ENCODE peak calls at places on chromosome 7, in five cellular contexts. E, L, X, M and Y are unnamed samples.

GRCh38 chr7:142357953-142358520 is 100.2 kb upstream of the PRSS58 start:
- DNase-seq in L (peak), M (peak), E (no peak), X (peak), Y (peak)

GRCh38 chr7:123773499-123773898 is 24.7 kb upstream of the WASL start:
- DNase-seq in E (no peak), M (no peak), X (no peak), L (no peak), Y (no peak)

GRCh38 chr7:26397326-26397725 is 105.7 kb downstream of the SNX10 start:
- DNase-seq in M (no peak), E (no peak), X (no peak), L (peak), Y (no peak)

GRCh38 chr7:112202819-112203218 is 3.4 kb downstream of the DOCK4 start:
- DNase-seq in L (no peak), X (peak), E (peak), M (no peak), Y (no peak)

GRCh38 chr7:157046681-157047080 is 36.2 kb upstream of the MNX1 start:
- DNase-seq in E (no peak), X (no peak), L (no peak), M (peak), Y (no peak)

GRCh38 chr7:92691578-92691977 is 101.4 kb upstream of the FAM133B start:
- DNase-seq in X (no peak), L (no peak), E (no peak), M (peak), Y (peak)

GRCh38 chr7:25048444-25048834 is 68.5 kb upstream of the OSBPL3 start:
- DNase-seq in M (no peak), X (no peak), E (no peak), L (no peak), Y (no peak)

GRCh38 chr7:74483402-74484336 is 30.0 kb downstream of the GTF2IRD1 start:
- DNase-seq in X (no peak), E (no peak), M (peak), L (no peak), Y (no peak)

GRCh38 chr7:47719675-47720074 is 137.8 kb upstream of the TNS3 start:
- DNase-seq in X (no peak), E (no peak), L (no peak), M (no peak), Y (no peak)

GRCh38 chr7:150357277-150357676 is 11.3 kb upstream of the REPIN1 start:
- DNase-seq in M (no peak), L (peak), E (peak), X (peak), Y (peak)

GRCh38 chr7:2872296-2872874 is 28.3 kb upstream of the GNA12 start:
- DNase-seq in X (no peak), M (no peak), L (no peak), E (no peak), Y (no peak)

GRCh38 chr7:5424689-5425506 is 1.3 kb upstream of the TNRC18 start:
- DNase-seq in E (no peak), X (no peak), M (no peak), L (peak), Y (peak)

GRCh38 chr7:114530074-114530611 is 115.5 kb downstream of the FOXP2 start:
- DNase-seq in E (no peak), X (no peak), L (no peak), M (peak), Y (peak)

GRCh38 chr7:50412958-50413357 is 37.2 kb downstream of the FIGNL1 start:
- DNase-seq in E (no peak), L (no peak), X (no peak), M (no peak), Y (no peak)

GRCh38 chr7:93232673-93233018 is 480 bp downstream of the VPS50 start:
- DNase-seq in E (no peak), M (no peak), X (no peak), L (peak), Y (no peak)

GRCh38 chr7:148348466-148348865 is 242.1 kb upstream of the C7orf33 start:
- DNase-seq in E (no peak), L (no peak), X (no peak), M (no peak), Y (no peak)

GRCh38 chr7:46859963-46860475 is 721.9 kb downstream of the TNS3 start:
- DNase-seq in E (no peak), M (peak), L (no peak), X (no peak), Y (no peak)

GRCh38 chr7:29332027-29332806 is 137.6 kb downstream of the CHN2 start:
- DNase-seq in L (no peak), M (no peak), X (no peak), E (no peak), Y (peak)

GRCh38 chr7:55206235-55207029 is 158.7 kb upstream of the LANCL2 start:
- DNase-seq in E (no peak), M (no peak), L (no peak), X (no peak), Y (no peak)

GRCh38 chr7:127940365-127941160 is 90.7 kb downstream of the LRRC4 start:
- DNase-seq in X (no peak), M (peak), E (no peak), L (no peak), Y (no peak)

GRCh38 chr7:79084423-79084822 is 369.0 kb downstream of the MAGI2 start:
- DNase-seq in L (no peak), E (no peak), M (no peak), X (no peak), Y (no peak)

GRCh38 chr7:93935112-93935511 is 13.6 kb downstream of the GNG11 start:
- DNase-seq in M (no peak), E (no peak), X (no peak), L (no peak), Y (no peak)

GRCh38 chr7:1558181-1558811 is 2.3 kb upstream of the TMEM184A start:
- DNase-seq in E (no peak), L (peak), X (no peak), M (no peak), Y (no peak)

GRCh38 chr7:767941-768729 is 41.1 kb upstream of the PRKAR1B start:
- DNase-seq in X (no peak), L (no peak), M (no peak), E (no peak), Y (peak)

GRCh38 chr7:64876792-64877713 is 26.0 kb upstream of the ZNF273 start:
- DNase-seq in X (peak), L (peak), E (peak), M (no peak), Y (no peak)

GRCh38 chr7:18163091-18163490 is 135.4 kb upstream of the PRPS1L1 start:
- DNase-seq in E (no peak), L (no peak), X (no peak), M (no peak), Y (no peak)

GRCh38 chr7:129845178-129845971 is 107.4 kb downstream of the UBE2H start:
- DNase-seq in E (no peak), L (no peak), M (no peak), X (no peak), Y (no peak)

GRCh38 chr7:18866359-18867036 is 250.9 kb downstream of the TWIST1 start:
- DNase-seq in X (no peak), L (no peak), M (peak), E (no peak), Y (no peak)

GRCh38 chr7:137146012-137146455 is 197.5 kb downstream of the PTN start:
- DNase-seq in X (no peak), L (no peak), M (peak), E (no peak), Y (no peak)

GRCh38 chr7:146397141-146397540 is 280.5 kb downstream of the CNTNAP2 start:
- DNase-seq in M (no peak), L (no peak), E (no peak), X (no peak), Y (no peak)